ENCODE peak calls at places on chromosomes 12 and 14, in five cellular contexts. N is Right ventricle myocardium superior; A is heart left ventricle; D is activated naive CD4-positive, alpha-beta T cell; H is pulmonary artery endothelial cell. O is an unnamed sample.
A peak's percentile ranks its signal among the peaks of the same experiment; 100 is the strongest.

GRCh38 chr14:75493580-75494130 is 28.6 kb upstream of the BATF start:
- DNase-seq in A (no peak), H (no peak), D (no peak), N (no peak), O (no peak)

GRCh38 chr12:93883436-93884154 is 206.4 kb downstream of the CRADD start:
- DNase-seq in N (no peak), D (no peak), A (no peak), H (no peak), O (no peak)

GRCh38 chr12:4272014-4272975 is 1.3 kb upstream of the CCND2 start:
- DNase-seq in A (peak; percentile 86), N (peak; percentile 84), H (peak; percentile 17), D (peak; percentile 81), O (peak; percentile 81)

GRCh38 chr14:101478096-101478495 is 83.2 kb upstream of the DIO3 start:
- DNase-seq in N (no peak), D (no peak), A (no peak), H (no peak), O (no peak)

GRCh38 chr14:92759300-92759678 is 10.9 kb upstream of the LGMN start:
- DNase-seq in H (peak; percentile 5), A (no peak), N (no peak), D (no peak), O (no peak)

GRCh38 chr12:127991408-127991940 is 275.5 kb upstream of the TMEM132C start:
- DNase-seq in A (no peak), N (no peak), D (no peak), H (no peak), O (no peak)

GRCh38 chr12:12333407-12333831 is 16.6 kb downstream of the MANSC1 start:
- DNase-seq in N (no peak), H (peak; percentile 44), D (no peak), A (no peak), O (no peak)

GRCh38 chr12:20483776-20484175 is 115.4 kb downstream of the PDE3A start:
- DNase-seq in N (no peak), A (no peak), D (no peak), H (peak; percentile 19), O (no peak)

GRCh38 chr12:103520686-103521215 is 25.0 kb upstream of the C12orf42 start:
- DNase-seq in D (no peak), A (no peak), H (no peak), N (no peak), O (no peak)

GRCh38 chr12:119669744-119670472 is 2.0 kb downstream of the PRKAB1 start:
- DNase-seq in N (no peak), H (no peak), A (no peak), D (no peak), O (no peak)

GRCh38 chr14:65975865-65976264 is 510.3 kb upstream of the CCDC196 start:
- DNase-seq in A (no peak), N (no peak), H (no peak), D (no peak), O (no peak)

GRCh38 chr12:6956332-6956727 is 5.2 kb downstream of the PTPN6 start:
- DNase-seq in N (peak; percentile 43), D (no peak), A (no peak), H (no peak), O (no peak)

GRCh38 chr14:96126783-96127271 is 77.8 kb upstream of the BDKRB2 start:
- DNase-seq in A (no peak), N (no peak), D (no peak), H (no peak), O (no peak)

GRCh38 chr12:43856932-43857331 is 21.1 kb downstream of the TMEM117 start:
- DNase-seq in N (no peak), H (no peak), D (no peak), A (no peak), O (no peak)

GRCh38 chr12:1576410-1577240 is 17.8 kb downstream of the FBXL14 start:
- DNase-seq in H (no peak), D (no peak), A (no peak), N (peak; percentile 50), O (peak; percentile 59)

GRCh38 chr12:52581481-52581880 is 7.8 kb upstream of the KRT74 start:
- DNase-seq in H (no peak), A (no peak), N (no peak), D (no peak), O (no peak)

GRCh38 chr12:53046655-53047220 is 3.1 kb upstream of the TNS2 start:
- DNase-seq in H (no peak), N (peak; percentile 93), D (peak; percentile 40), A (peak; percentile 91), O (peak; percentile 92)

GRCh38 chr12:104334581-104334980 is 31.0 kb downstream of the EID3 start:
- DNase-seq in D (no peak), N (no peak), A (no peak), H (no peak), O (no peak)

GRCh38 chr12:50689437-50689836 is 74.5 kb upstream of the ATF1 start:
- DNase-seq in D (no peak), A (no peak), H (no peak), N (no peak), O (no peak)

GRCh38 chr14:105944632-105945610 is 418.5 kb downstream of the TMEM121 start:
- DNase-seq in D (peak; percentile 61), N (peak; percentile 75), A (peak; percentile 81), H (no peak), O (peak; percentile 64)

GRCh38 chr12:121713257-121714155 is 954 bp downstream of the TMEM120B start:
- DNase-seq in H (no peak), D (no peak), A (peak; percentile 63), N (peak; percentile 63), O (peak; percentile 38)

GRCh38 chr12:6936642-6937480 is 6.8 kb upstream of the RNU7-1 start:
- DNase-seq in D (peak; percentile 49), H (no peak), A (peak; percentile 77), N (peak; percentile 54), O (no peak)

GRCh38 chr14:77040995-77041744 is 12.7 kb upstream of the IRF2BPL start:
- DNase-seq in A (no peak), H (no peak), D (no peak), N (no peak), O (no peak)

GRCh38 chr14:90061849-90062794 is at the start of gene KCNK13:
- DNase-seq in N (peak; percentile 50), D (no peak), A (peak; percentile 63), H (no peak), O (peak; percentile 30)

GRCh38 chr14:44317433-44317746 is 189.7 kb downstream of the FSCB start:
- DNase-seq in D (no peak), N (no peak), H (no peak), A (no peak), O (no peak)

GRCh38 chr12:108302471-108303311 is 36.4 kb downstream of the CMKLR1 start:
- DNase-seq in A (peak; percentile 85), D (no peak), N (peak; percentile 89), H (no peak), O (peak; percentile 86)

GRCh38 chr12:113208041-113208934 is 13.0 kb upstream of the TPCN1 start:
- DNase-seq in A (peak; percentile 75), N (peak; percentile 74), H (no peak), D (peak; percentile 18), O (peak; percentile 53)

GRCh38 chr14:95039993-95040348 is 117.4 kb downstream of the DICER1 start:
- DNase-seq in N (no peak), A (no peak), H (no peak), D (no peak), O (no peak)

GRCh38 chr12:131831635-131832041 is 3.4 kb downstream of the MMP17 start:
- DNase-seq in A (peak; percentile 53), H (no peak), N (no peak), D (no peak), O (no peak)

GRCh38 chr12:94994312-94994711 is 9.2 kb downstream of the NDUFA12 start:
- DNase-seq in A (no peak), H (no peak), N (no peak), D (no peak), O (no peak)

GRCh38 chr14:92626041-92626440 is 112.5 kb downstream of the RIN3 start:
- DNase-seq in D (no peak), A (no peak), N (no peak), H (no peak), O (no peak)

GRCh38 chr14:29906256-29906885 is 21.3 kb downstream of the PRKD1 start:
- DNase-seq in N (no peak), H (no peak), D (no peak), A (no peak), O (no peak)